ENCODE peak calls at places on chromosomes 12 and 14, in seven cellular contexts. Y is CD4-positive, alpha-beta T cell; F is IMR-90; B is AG09319; L is nephron progenitor cell; S is mucosa of descending colon; R is A549. W is an unnamed sample.

GRCh38 chr12:57890191-57891120 is 43.9 kb upstream of the CTDSP2 start:
- DNase-seq in L (no peak), F (peak), R (no peak), S (no peak), Y (no peak), B (no peak), W (no peak)

GRCh38 chr12:46711756-46712155 is 114.0 kb downstream of the SLC38A4 start:
- DNase-seq in L (no peak), S (no peak), F (peak), R (no peak), Y (no peak), B (peak), W (no peak)

GRCh38 chr14:90796319-90796718 is 19.9 kb downstream of the TTC7B start:
- DNase-seq in B (no peak), F (no peak), Y (no peak), L (no peak), R (no peak), S (no peak), W (no peak)

GRCh38 chr12:68608191-68608590 is 2.5 kb upstream of the RAP1B start:
- DNase-seq in F (no peak), R (no peak), S (no peak), B (no peak), Y (no peak), L (no peak), W (no peak)

GRCh38 chr14:52049721-52050588 is 18.9 kb downstream of the NID2 start:
- DNase-seq in F (no peak), Y (no peak), S (peak), R (no peak), B (no peak), L (no peak), W (no peak)

GRCh38 chr12:20367731-20368652 is at the start of gene PDE3A:
- DNase-seq in F (peak), B (no peak), L (peak), Y (no peak), S (peak), R (peak), W (no peak)

GRCh38 chr12:130367523-130367922 is 29.8 kb downstream of the PIWIL1 start:
- DNase-seq in L (no peak), S (no peak), F (no peak), Y (no peak), R (no peak), B (no peak), W (no peak)

GRCh38 chr14:79043194-79043889 is 873.2 kb downstream of the NRXN3 start:
- DNase-seq in F (no peak), Y (no peak), S (no peak), R (no peak), B (no peak), L (no peak), W (no peak)

GRCh38 chr12:132356686-132357622 is 27.6 kb upstream of the GALNT9 start:
- DNase-seq in S (peak), L (no peak), Y (no peak), B (no peak), R (peak), F (peak), W (peak)

GRCh38 chr14:51180577-51180976 is 59.5 kb upstream of the TMX1 start:
- DNase-seq in L (no peak), B (no peak), F (no peak), R (no peak), Y (no peak), S (no peak), W (no peak)

GRCh38 chr12:15846887-15847286 is 35.3 kb upstream of the STRAP start:
- DNase-seq in R (no peak), S (no peak), B (peak), L (no peak), Y (no peak), F (peak), W (no peak)

GRCh38 chr12:114248527-114248926 is 157.4 kb downstream of the TBX5 start:
- DNase-seq in L (no peak), Y (no peak), S (no peak), F (no peak), R (no peak), B (no peak), W (no peak)

GRCh38 chr14:80493620-80494019 is 282.3 kb upstream of the DIO2 start:
- DNase-seq in F (no peak), L (no peak), B (peak), Y (no peak), R (no peak), S (no peak), W (no peak)

GRCh38 chr14:104673481-104673880 is 15.9 kb upstream of the INF2 start:
- DNase-seq in Y (no peak), R (no peak), F (no peak), S (no peak), L (no peak), B (no peak), W (no peak)

GRCh38 chr14:22414876-22415632 is 174.0 kb downstream of the DAD1 start:
- DNase-seq in F (no peak), Y (no peak), R (no peak), B (no peak), S (no peak), L (no peak), W (no peak)

GRCh38 chr14:54935958-54936357 is 33.3 kb upstream of the GCH1 start:
- DNase-seq in L (no peak), Y (no peak), B (no peak), R (no peak), S (no peak), F (peak), W (no peak)

GRCh38 chr12:7989827-7990491 is 42.6 kb upstream of the FOXJ2 start:
- DNase-seq in L (no peak), F (peak), Y (peak), B (no peak), S (no peak), R (no peak), W (no peak)

DNA sequence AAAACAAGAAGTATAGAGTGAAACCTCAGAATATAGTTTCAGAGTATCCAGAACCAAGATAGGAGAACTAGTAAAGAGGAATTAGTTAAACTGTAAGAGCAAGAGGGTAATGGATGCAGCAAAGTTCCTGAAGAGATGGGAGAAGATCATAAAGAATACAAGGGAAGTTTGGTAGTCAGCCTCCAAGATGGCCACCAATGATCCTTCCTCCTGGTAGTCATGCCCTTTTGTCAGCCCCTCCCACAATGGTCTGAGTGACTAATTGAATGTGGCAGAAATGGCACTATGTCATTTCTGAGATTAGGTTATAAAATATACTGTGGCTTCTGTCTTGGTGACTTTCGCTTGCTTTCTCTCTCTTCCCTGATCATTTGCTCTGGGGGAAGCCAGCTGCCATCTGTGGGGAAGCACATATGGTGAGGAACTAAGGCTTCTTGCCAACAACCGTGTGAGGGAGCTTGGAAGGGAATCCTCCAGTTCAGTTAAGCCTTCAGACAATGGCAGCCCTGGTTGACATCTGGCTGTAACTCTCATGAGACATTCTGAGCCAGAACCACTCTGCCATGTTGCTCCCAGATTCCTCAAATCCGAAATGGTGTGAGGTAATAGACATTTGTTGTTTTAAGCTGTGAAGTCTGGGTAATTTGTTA is 55.3 kb upstream of the AMN1 start:
- DNase-seq in F (no peak), B (no peak), Y (no peak), R (no peak), L (no peak), S (no peak), W (no peak)
- TF ChIP-seq CTCF in F (no peak), B (no peak), Y (no peak), R (no peak), L (no peak), S (no peak), W (no peak)

DNA sequence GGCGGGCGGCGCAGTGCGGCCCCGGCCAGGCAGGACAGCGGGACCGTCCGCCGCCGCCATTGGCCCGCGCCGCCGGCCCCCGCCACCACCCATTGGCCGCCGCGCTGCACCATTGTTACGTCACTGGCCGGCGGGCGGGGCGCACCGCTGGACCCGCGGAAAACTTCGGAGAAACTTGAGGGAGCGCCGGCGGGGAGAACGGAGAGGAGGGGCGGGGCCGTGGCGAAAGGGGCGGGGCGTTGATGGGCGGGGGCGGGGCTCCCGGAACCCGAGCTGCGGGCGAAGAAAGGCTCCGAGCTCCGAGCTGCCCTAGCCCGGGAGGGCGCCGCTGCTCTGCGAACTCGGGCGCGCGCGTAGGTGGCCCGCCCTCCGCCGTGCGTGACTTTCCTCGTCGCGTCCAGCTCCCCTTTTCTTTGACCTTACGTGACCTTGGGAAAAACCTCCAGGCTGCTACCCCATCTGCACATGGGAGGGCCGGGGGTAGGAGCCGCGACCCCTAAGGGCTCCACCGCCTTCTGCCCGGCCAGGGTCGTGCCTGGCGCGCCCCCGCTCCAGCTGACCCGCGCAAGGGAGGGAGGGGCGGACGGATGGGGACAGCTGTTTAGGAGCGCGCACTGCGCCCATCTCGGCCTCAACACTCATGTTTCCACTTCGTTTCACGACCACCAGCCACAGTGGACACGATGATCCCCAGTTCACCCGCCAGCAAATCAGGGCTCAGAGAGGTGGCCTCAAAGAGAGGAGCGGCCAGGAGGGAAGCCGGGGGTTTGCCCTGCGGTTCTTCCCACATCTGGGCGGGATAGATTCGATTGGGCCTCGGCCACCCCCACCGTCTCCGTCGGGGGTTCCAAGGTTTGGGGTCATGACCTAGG is at the start of gene ANKRD9:
- DNase-seq in L (peak), Y (peak), S (peak), R (peak), F (peak), B (peak), W (peak)
- TF ChIP-seq CTCF in L (no peak), Y (no peak), S (no peak), R (no peak), F (no peak), B (no peak), W (no peak)

DNA sequence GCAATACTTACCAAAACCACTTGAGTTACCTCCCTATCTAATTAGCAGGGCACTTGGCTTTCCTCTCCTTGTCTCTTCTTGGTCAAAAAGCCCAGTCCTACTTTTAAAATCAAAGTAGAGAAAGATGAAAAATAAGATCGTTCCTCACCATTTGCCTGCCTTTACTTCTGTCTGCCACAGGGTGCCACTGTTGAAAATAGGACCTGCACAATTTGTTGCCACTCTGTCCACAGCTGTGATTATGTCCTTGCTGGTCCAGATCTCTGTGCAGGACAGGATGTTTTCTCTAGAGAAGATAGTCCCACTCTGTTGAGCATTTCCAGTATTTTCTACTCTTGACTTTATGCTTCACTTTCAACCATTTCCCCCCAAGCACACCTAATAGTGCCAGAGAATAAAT is 179.9 kb downstream of the PDZRN4 start:
- DNase-seq in F (peak), B (no peak), L (no peak), S (no peak), Y (no peak), R (no peak), W (no peak)
- TF ChIP-seq CTCF in F (peak), B (no peak), L (no peak), S (no peak), Y (no peak), R (no peak), W (peak)

GRCh38 chr12:117100251-117100650 is 1.0 kb upstream of the TESC start:
- DNase-seq in B (no peak), L (peak), S (no peak), R (peak), Y (no peak), F (peak), W (no peak)
- TF ChIP-seq CTCF in B (peak), L (peak), S (no peak), R (peak), Y (no peak), F (peak), W (no peak)